ENCODE peak calls at places on chromosome 7, in six cellular contexts. W is neural crest cell, K is dorsolateral prefrontal cortex, O is epithelial cell of esophagus, J is Caco-2, T is cardiac muscle cell. A is an unnamed sample.

GRCh38 chr7:157711353-157711888 is 374.6 kb downstream of the DNAJB6 start:
- DNase-seq in J (no peak), W (no peak), K (peak), T (no peak), O (no peak), A (no peak)

GRCh38 chr7:155349601-155350331 is 52.1 kb downstream of the INSIG1 start:
- DNase-seq in T (no peak), O (no peak), W (no peak), K (peak), J (no peak), A (no peak)

GRCh38 chr7:95904099-95904498 is 131.7 kb downstream of the DYNC1I1 start:
- DNase-seq in O (no peak), K (no peak), J (no peak), T (no peak), W (no peak), A (no peak)

GRCh38 chr7:112547916-112548315 is 67.1 kb downstream of the LSMEM1 start:
- DNase-seq in T (no peak), O (peak), W (no peak), K (no peak), J (no peak), A (no peak)

GRCh38 chr7:4962872-4963775 is 4.1 kb upstream of the MMD2 start:
- DNase-seq in K (peak), W (no peak), O (no peak), J (no peak), T (no peak), A (no peak)

GRCh38 chr7:128392446-128393327 is 17.1 kb downstream of the IMPDH1 start:
- DNase-seq in J (no peak), K (no peak), T (no peak), O (no peak), W (no peak), A (no peak)

GRCh38 chr7:22488643-22489462 is 11.1 kb downstream of the STEAP1B start:
- DNase-seq in J (peak), O (peak), K (peak), W (peak), T (peak), A (peak)

GRCh38 chr7:31074403-31074802 is 22.3 kb downstream of the ADCYAP1R1 start:
- DNase-seq in O (no peak), T (no peak), K (no peak), J (no peak), W (no peak), A (no peak)

GRCh38 chr7:133602291-133602690 is 349.4 kb downstream of the EXOC4 start:
- DNase-seq in W (no peak), J (no peak), T (peak), O (peak), K (no peak), A (peak)

DNA sequence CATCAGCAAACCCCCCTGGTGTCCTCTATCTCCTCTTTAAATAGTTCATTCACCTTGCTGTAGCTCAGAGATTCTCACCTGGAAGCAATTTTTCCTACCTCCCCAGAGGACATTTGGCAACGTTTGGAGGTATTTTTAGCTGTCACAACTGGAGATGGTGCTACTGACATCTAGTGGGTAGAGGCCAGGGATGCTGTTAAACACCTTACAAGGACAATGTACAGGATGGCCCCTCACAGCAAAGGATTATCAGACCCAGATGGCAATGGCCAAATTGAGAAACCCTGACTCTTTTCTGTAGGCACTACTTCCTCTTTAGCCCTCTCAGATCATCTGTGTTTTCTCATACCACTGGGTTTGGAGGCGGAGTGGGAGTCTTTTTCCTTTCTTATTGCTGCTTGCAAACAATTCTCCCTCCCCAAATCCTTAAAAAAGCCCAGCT is 13.2 kb upstream of the TRA2A start:
- DNase-seq in T (peak), J (peak), W (no peak), O (peak), K (no peak), A (peak)
- TF ChIP-seq CTCF in T (peak), J (peak), W (peak), O (peak), K (no peak), A (peak)

DNA sequence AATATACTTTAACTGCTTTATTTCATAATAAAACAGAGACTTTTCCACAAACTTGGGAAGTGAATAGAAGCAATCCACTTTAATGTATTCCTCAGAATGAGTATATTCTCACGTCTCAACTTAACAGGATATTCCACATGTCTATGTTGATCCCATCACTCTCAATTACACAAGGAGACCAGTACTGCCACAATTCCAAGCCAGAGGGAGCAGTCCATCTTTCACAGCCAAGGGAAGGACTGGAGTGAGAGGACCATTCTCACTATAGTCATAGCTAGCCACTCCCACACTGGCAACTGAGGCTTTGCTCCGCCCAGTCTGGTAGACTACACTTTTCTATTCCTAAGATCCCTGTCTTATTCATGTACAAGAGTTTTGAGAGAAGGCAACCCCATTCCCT is 553.9 kb downstream of the CNTNAP2 start:
- DNase-seq in O (no peak), T (no peak), J (no peak), W (no peak), K (no peak), A (no peak)
- TF ChIP-seq CTCF in O (no peak), T (no peak), J (no peak), W (no peak), K (no peak), A (no peak)

GRCh38 chr7:46153583-46153950 is 232.5 kb upstream of the IGFBP3 start:
- DNase-seq in J (no peak), W (no peak), K (no peak), T (no peak), O (no peak), A (no peak)

GRCh38 chr7:46156039-46156438 is 235.0 kb upstream of the IGFBP3 start:
- DNase-seq in T (no peak), J (no peak), O (no peak), K (no peak), W (no peak), A (no peak)

GRCh38 chr7:46152671-46153070 is 231.6 kb upstream of the IGFBP3 start:
- DNase-seq in J (no peak), T (no peak), K (no peak), W (no peak), O (no peak), A (no peak)

GRCh38 chr7:46155367-46155766 is 234.3 kb upstream of the IGFBP3 start:
- DNase-seq in O (no peak), K (no peak), T (no peak), J (peak), W (no peak), A (no peak)

GRCh38 chr7:46153951-46154787 is 233.1 kb upstream of the IGFBP3 start:
- DNase-seq in J (peak), O (peak), K (no peak), T (no peak), W (no peak), A (peak)
- TF ChIP-seq CTCF in J (no peak), O (no peak), K (no peak), T (no peak), W (no peak), A (no peak)

GRCh38 chr7:151727579-151728285 is 149.2 kb downstream of the PRKAG2 start:
- DNase-seq in W (no peak), T (peak), O (peak), K (no peak), J (peak), A (peak)
- TF ChIP-seq CTCF in W (no peak), T (no peak), O (no peak), K (no peak), J (no peak), A (no peak)

GRCh38 chr7:89334785-89335184 is 539.2 kb upstream of the TEX47 start:
- DNase-seq in J (peak), O (no peak), K (no peak), T (no peak), W (no peak), A (no peak)
- TF ChIP-seq CTCF in J (peak), O (no peak), K (no peak), T (no peak), W (no peak), A (no peak)

GRCh38 chr7:73918926-73919693 is 58.2 kb downstream of the TMEM270 start:
- DNase-seq in T (no peak), W (no peak), O (no peak), J (no peak), K (no peak), A (no peak)

GRCh38 chr7:73920406-73921134 is 59.6 kb downstream of the TMEM270 start:
- DNase-seq in W (no peak), T (no peak), O (no peak), J (no peak), K (no peak), A (no peak)

GRCh38 chr7:73919694-73920375 is 58.9 kb downstream of the TMEM270 start:
- DNase-seq in T (no peak), O (no peak), K (no peak), W (no peak), J (no peak), A (no peak)

DNA sequence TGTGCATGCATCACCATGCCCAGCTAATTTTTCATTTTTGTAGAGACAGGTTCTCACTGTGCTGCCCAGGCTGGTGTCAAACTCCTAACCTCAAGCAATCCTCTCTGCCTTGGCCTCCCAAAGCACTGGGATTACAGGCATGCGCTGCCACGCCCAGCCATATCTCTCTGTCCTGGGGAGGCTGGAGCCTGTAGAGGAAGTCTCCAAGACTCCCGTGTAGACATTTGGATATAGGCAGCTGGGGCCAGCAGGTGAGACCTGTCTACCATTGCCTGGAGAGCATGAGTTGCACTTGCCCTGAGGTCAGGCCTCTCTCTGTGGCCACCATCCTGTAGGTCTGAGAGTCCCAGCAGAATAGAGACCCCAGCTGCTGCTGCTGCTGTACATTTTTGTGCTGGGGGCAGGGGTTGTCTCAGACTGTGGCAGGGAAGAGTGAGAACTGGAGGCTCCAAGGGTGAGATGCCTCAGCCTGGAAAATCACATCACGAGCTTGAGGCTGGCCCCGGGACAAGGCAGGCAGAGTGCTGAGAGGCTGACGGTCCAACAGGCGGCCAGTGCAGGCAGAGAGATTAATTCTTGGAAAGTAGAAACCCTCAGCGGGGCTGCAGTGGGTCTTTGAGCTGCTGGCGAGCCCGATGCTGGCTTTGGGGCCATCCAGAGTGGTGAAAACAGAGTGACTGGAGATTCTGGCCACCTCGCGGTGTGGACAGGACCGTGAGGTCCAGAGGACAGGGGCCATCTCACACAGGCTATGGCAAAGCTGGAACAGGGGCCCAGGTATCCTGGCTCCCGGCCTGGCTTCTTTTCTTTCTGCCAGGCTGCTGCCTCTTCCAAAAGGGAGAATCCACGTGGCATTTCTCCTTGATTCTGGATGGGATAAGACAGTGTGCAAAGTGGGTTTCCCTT is 60.9 kb downstream of the TMEM270 start:
- DNase-seq in W (no peak), J (no peak), O (no peak), K (no peak), T (no peak), A (no peak)
- TF ChIP-seq CTCF in W (no peak), J (no peak), O (no peak), K (no peak), T (no peak), A (no peak)

A was measured in MCF 10A.